ENCODE peak calls at places on chromosomes 11 and 22, in five cellular contexts. G is SK-N-SH, V is left lung, P is A549, K is lung. A is an unnamed sample.

GRCh38 chr22:20569059-20570058 is 61.9 kb downstream of the MED15 start:
- DNase-seq in P (peak), K (peak), V (peak), G (no peak), A (peak)

GRCh38 chr11:105670811-105671210 is 60.9 kb downstream of the GRIA4 start:
- DNase-seq in P (no peak), G (no peak), K (no peak), V (no peak), A (no peak)

GRCh38 chr11:9947231-9947864 is 283.5 kb downstream of the SWAP70 start:
- DNase-seq in K (no peak), V (no peak), G (no peak), P (no peak), A (no peak)

GRCh38 chr11:110086892-110087309 is 6.3 kb upstream of the ZC3H12C start:
- DNase-seq in G (no peak), V (peak), K (no peak), P (no peak), A (no peak)

GRCh38 chr11:60184824-60185511 is 2.1 kb upstream of the MS4A6A start:
- DNase-seq in P (no peak), G (no peak), V (no peak), K (no peak), A (no peak)

GRCh38 chr22:30208631-30209603 is 37.6 kb downstream of the LIF start:
- DNase-seq in V (peak), P (no peak), K (no peak), G (peak), A (peak)

GRCh38 chr11:118067006-118067405 is 9.9 kb upstream of the TMPRSS4 start:
- DNase-seq in G (no peak), V (no peak), K (no peak), P (no peak), A (no peak)

GRCh38 chr11:115920841-115921480 is 416.7 kb upstream of the CADM1 start:
- DNase-seq in V (no peak), K (no peak), P (no peak), G (no peak), A (no peak)

GRCh38 chr11:61756452-61757212 is 4.2 kb downstream of the MYRF start:
- DNase-seq in G (no peak), K (no peak), P (peak), V (no peak), A (peak)

GRCh38 chr11:78244546-78245315 is 56.0 kb downstream of the USP35 start:
- DNase-seq in K (no peak), G (peak), P (no peak), V (no peak), A (no peak)

GRCh38 chr11:86039094-86039493 is 29.8 kb downstream of the PICALM start:
- DNase-seq in K (no peak), V (no peak), P (no peak), G (no peak), A (no peak)

GRCh38 chr11:36056160-36056751 is 112.4 kb downstream of the LDLRAD3 start:
- DNase-seq in G (peak), V (no peak), P (peak), K (no peak), A (peak)

GRCh38 chr11:79940165-79940564 is 499.3 kb upstream of the TENM4 start:
- DNase-seq in K (no peak), P (no peak), V (no peak), G (no peak), A (no peak)

GRCh38 chr11:61912991-61913698 is 4.2 kb downstream of the RAB3IL1 start:
- DNase-seq in P (no peak), V (peak), G (peak), K (no peak), A (no peak)

GRCh38 chr11:76025068-76025467 is 181.2 kb downstream of the WNT11 start:
- DNase-seq in V (no peak), G (no peak), P (no peak), K (no peak), A (no peak)

GRCh38 chr22:29820941-29821789 is 16.9 kb downstream of the ASCC2 start:
- DNase-seq in G (peak), V (peak), K (peak), P (peak), A (peak)

GRCh38 chr11:11387201-11387600 is 34.2 kb upstream of the CSNK2A3 start:
- DNase-seq in V (no peak), P (no peak), K (no peak), G (no peak), A (no peak)

GRCh38 chr11:47607380-47607779 is 13.2 kb upstream of the C1QTNF4 start:
- DNase-seq in K (no peak), V (no peak), G (no peak), P (no peak), A (no peak)

GRCh38 chr11:1699771-1700170 is 2.8 kb downstream of the KRTAP5-6 start:
- DNase-seq in G (no peak), K (no peak), P (no peak), V (no peak), A (no peak)

GRCh38 chr22:50293441-50294318 is 13.8 kb downstream of the PLXNB2 start:
- DNase-seq in P (no peak), V (peak), G (peak), K (peak), A (peak)

GRCh38 chr11:11028017-11028692 is 170.3 kb upstream of the ZBED5 start:
- DNase-seq in G (peak), P (peak), K (peak), V (peak), A (peak)

GRCh38 chr22:18110194-18110943 is at the start of gene TUBA8:
- DNase-seq in P (no peak), K (no peak), V (no peak), G (peak), A (peak)

GRCh38 chr22:28716686-28717085 is 24.9 kb downstream of the CHEK2 start:
- DNase-seq in P (no peak), K (no peak), V (no peak), G (no peak), A (no peak)

GRCh38 chr11:12459374-12459773 is 82.0 kb downstream of the PARVA start:
- DNase-seq in K (no peak), V (no peak), P (no peak), G (no peak), A (no peak)

GRCh38 chr11:47056261-47056915 is 119.8 kb downstream of the CSTPP1 start:
- DNase-seq in V (no peak), K (no peak), G (no peak), P (no peak), A (no peak)

GRCh38 chr11:82869657-82870056 is 30.6 kb downstream of the PRCP start:
- DNase-seq in G (no peak), P (no peak), V (no peak), K (no peak), A (no peak)

GRCh38 chr11:27470166-27470565 is 2.4 kb downstream of the LGR4 start:
- DNase-seq in P (no peak), K (no peak), G (no peak), V (no peak), A (no peak)
- H3K4me3 ChIP-seq in P (peak), K (no peak), G (no peak), V (no peak), A (peak)

DNA sequence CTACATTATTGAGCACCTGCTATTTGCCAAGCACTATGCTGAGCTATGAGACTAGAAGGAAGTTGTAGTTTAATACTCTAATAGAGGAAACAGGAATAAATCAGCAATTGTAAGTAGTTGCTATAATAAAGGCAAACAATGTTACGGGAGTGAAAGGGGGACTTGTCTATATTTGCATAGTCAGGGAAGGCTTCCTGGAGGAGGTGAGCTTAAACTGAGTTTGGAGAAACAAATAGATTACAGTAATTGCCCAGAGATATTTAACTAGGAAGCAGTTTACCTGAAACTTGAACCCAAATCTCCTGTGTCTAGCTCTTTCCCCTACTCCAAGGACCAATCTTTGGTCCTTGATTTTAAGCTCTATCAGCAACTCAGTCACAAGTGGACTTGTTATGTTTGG is 2.1 kb upstream of the ENTHD1 start:
- DNase-seq in G (no peak), V (no peak), P (no peak), K (no peak), A (no peak)
- H3K27ac ChIP-seq in G (no peak), V (no peak), P (no peak), K (no peak), A (no peak)

GRCh38 chr11:29017941-29018340 is 909.8 kb downstream of the METTL15 start:
- DNase-seq in G (no peak), V (no peak), P (no peak), K (no peak), A (no peak)

GRCh38 chr11:29024386-29024785 is 916.2 kb downstream of the METTL15 start:
- DNase-seq in K (no peak), V (no peak), G (no peak), P (no peak), A (no peak)

GRCh38 chr11:29022676-29023075 is 914.5 kb downstream of the METTL15 start:
- DNase-seq in G (no peak), P (no peak), K (no peak), V (no peak), A (no peak)

GRCh38 chr11:29018631-29019030 is 910.4 kb downstream of the METTL15 start:
- DNase-seq in P (peak), V (no peak), G (no peak), K (no peak), A (no peak)

GRCh38 chr11:29019960-29020683 is 911.9 kb downstream of the METTL15 start:
- DNase-seq in K (no peak), G (no peak), V (no peak), P (peak), A (no peak)
- TF ChIP-seq CTCF in K (no peak), G (peak), V (no peak), P (peak), A (peak)

GRCh38 chr11:68436162-68436888 is 24.2 kb upstream of the PPP6R3 start:
- DNase-seq in K (no peak), P (no peak), G (no peak), V (no peak), A (no peak)

GRCh38 chr11:68436985-68437926 is 23.3 kb upstream of the PPP6R3 start:
- DNase-seq in K (no peak), G (no peak), P (peak), V (no peak), A (no peak)

GRCh38 chr11:68439355-68440065 is 21.0 kb upstream of the PPP6R3 start:
- DNase-seq in V (no peak), K (no peak), P (no peak), G (no peak), A (no peak)

GRCh38 chr11:68438658-68439259 is 21.8 kb upstream of the PPP6R3 start:
- DNase-seq in P (no peak), K (no peak), G (no peak), V (no peak), A (no peak)

DNA sequence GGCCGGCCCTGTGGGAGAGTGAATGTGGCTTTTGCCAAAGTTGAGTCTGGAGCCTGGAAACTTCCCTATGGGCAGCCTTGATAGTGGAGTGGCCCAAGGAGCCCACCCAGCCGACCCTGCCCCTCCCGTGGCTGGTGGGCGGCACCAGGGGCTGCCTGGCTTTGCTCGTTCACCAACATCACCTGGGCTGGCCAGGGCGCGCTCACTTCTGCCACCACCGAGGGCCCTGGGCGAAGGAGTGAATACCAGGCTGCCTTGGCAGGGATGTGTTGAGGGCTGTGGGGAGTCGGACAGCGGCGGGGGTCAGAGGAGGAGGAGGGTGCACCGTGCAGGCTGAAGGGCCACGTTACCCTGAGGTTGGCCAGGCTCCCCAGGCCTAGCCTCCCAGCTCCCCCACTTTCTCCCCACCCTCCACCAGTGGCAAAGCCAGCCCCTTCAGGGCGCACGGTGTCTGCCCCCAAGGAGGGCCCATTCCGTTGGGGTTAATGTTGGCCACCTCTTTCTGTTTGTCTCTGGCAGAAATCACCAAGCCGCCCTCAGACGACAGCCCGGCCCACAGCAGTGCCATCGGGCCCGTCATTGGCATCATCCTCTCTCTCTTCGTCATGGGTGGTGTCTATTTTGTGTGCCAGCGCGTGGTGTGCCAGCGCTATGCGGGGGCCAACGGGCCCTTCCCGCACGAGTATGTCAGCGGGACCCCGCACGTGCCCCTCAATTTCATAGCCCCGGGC is 22.5 kb upstream of the PPP6R3 start:
- DNase-seq in V (no peak), K (no peak), P (no peak), G (no peak), A (no peak)
- H3K4me3 ChIP-seq in V (no peak), K (no peak), P (no peak), G (no peak), A (no peak)

GRCh38 chr11:73159981-73160777 is 18.1 kb upstream of the FCHSD2 start:
- DNase-seq in P (no peak), K (no peak), V (no peak), G (no peak), A (no peak)
- H3K27ac ChIP-seq in P (no peak), K (no peak), V (no peak), G (no peak), A (no peak)

GRCh38 chr11:71150859-71151258 is 101.5 kb downstream of the SHANK2 start:
- DNase-seq in K (no peak), G (no peak), P (no peak), V (no peak), A (no peak)
- TF ChIP-seq CTCF in K (no peak), G (no peak), P (no peak), V (no peak), A (no peak)